ENCODE peak calls at places on chromosomes 3 and 15, in four cellular contexts. One of them, this sample, is unnamed.

GRCh38 chr3:174440741-174441587 is 418.2 kb upstream of the NAALADL2 start:
- DNase-seq in Right ventricle myocardium superior: peak
- DNase-seq in GOT3: peak
- DNase-seq in activated T-cell treated with anti-CD3 and anti-CD28 coated beads for 1 hour: peak
- DNase-seq in this sample: peak

GRCh38 chr15:73683624-73684536 is at the start of gene CD276:
- DNase-seq in Right ventricle myocardium superior: peak
- DNase-seq in GOT3: peak
- DNase-seq in activated T-cell treated with anti-CD3 and anti-CD28 coated beads for 1 hour: no peak
- DNase-seq in this sample: peak

GRCh38 chr15:40697916-40698315 is 2.9 kb downstream of the RAD51 start:
- DNase-seq in Right ventricle myocardium superior: no peak
- DNase-seq in GOT3: no peak
- DNase-seq in activated T-cell treated with anti-CD3 and anti-CD28 coated beads for 1 hour: no peak
- DNase-seq in this sample: no peak

GRCh38 chr3:29805757-29806156 is 524.9 kb downstream of the RBMS3 start:
- DNase-seq in Right ventricle myocardium superior: no peak
- DNase-seq in GOT3: no peak
- DNase-seq in activated T-cell treated with anti-CD3 and anti-CD28 coated beads for 1 hour: no peak
- DNase-seq in this sample: no peak

GRCh38 chr3:155560594-155560993 is 184.3 kb downstream of the PLCH1 start:
- DNase-seq in Right ventricle myocardium superior: no peak
- DNase-seq in GOT3: no peak
- DNase-seq in activated T-cell treated with anti-CD3 and anti-CD28 coated beads for 1 hour: no peak
- DNase-seq in this sample: no peak

GRCh38 chr15:101133751-101134261 is 118.0 kb downstream of the CHSY1 start:
- DNase-seq in Right ventricle myocardium superior: no peak
- DNase-seq in GOT3: no peak
- DNase-seq in activated T-cell treated with anti-CD3 and anti-CD28 coated beads for 1 hour: no peak
- DNase-seq in this sample: no peak

GRCh38 chr3:18988619-18989229 is 159.6 kb upstream of the KCNH8 start:
- DNase-seq in Right ventricle myocardium superior: no peak
- DNase-seq in GOT3: no peak
- DNase-seq in activated T-cell treated with anti-CD3 and anti-CD28 coated beads for 1 hour: no peak
- DNase-seq in this sample: no peak

GRCh38 chr15:61474796-61475195 is 245.7 kb upstream of the RORA start:
- DNase-seq in Right ventricle myocardium superior: no peak
- DNase-seq in GOT3: no peak
- DNase-seq in activated T-cell treated with anti-CD3 and anti-CD28 coated beads for 1 hour: no peak
- DNase-seq in this sample: no peak

GRCh38 chr3:126098391-126098858 is 14.5 kb upstream of the SLC41A3 start:
- DNase-seq in Right ventricle myocardium superior: no peak
- DNase-seq in GOT3: no peak
- DNase-seq in activated T-cell treated with anti-CD3 and anti-CD28 coated beads for 1 hour: no peak
- DNase-seq in this sample: no peak